ENCODE peak calls at places on chromosomes 13 and 19, in nine cellular contexts. C is SJSA1; G is heart left ventricle; P is neuronal stem cell; T is cardiac muscle cell; Q is CD4-positive, CD25-positive, alpha-beta regulatory T cell; W is left ventricle myocardium inferior; Y is CD4-positive, alpha-beta memory T cell; K is adrenal gland. J is an unnamed sample. For H3K36me3 and H3K4me1, the result is how much of the 10 kb centered on the place peaks cover.

GRCh38 chr13:39616087-39616694 is 13.2 kb upstream of the LHFPL6 start:
- DNase-seq in P (peak), T (peak), Q (peak), K (peak), C (peak), G (peak), Y (peak), W (no peak), J (no peak)

GRCh38 chr13:44281252-44282000 is 92.2 kb upstream of the SERP2 start:
- DNase-seq in P (no peak), T (no peak), Q (no peak), W (no peak), G (no peak), K (no peak), Y (no peak), C (no peak), J (no peak)

GRCh38 chr19:44800461-44800860 is 8.4 kb upstream of the BCAM start:
- DNase-seq in K (peak), W (peak), P (peak), T (peak), Q (peak), Y (peak), C (peak), G (peak), J (peak)

GRCh38 chr19:27793128-27793643 is 1419.8 kb downstream of the UQCRFS1 start:
- DNase-seq in K (peak), C (peak), G (peak), Y (peak), P (peak), W (peak), Q (peak), T (peak), J (peak)

GRCh38 chr13:98480915-98481510 is 95.9 kb downstream of the STK24 start:
- DNase-seq in K (no peak), T (peak), G (peak), W (peak), P (no peak), C (no peak), Q (no peak), Y (no peak), J (no peak)

GRCh38 chr19:27795369-27795768 is 1417.6 kb downstream of the UQCRFS1 start:
- DNase-seq in K (no peak), Q (no peak), P (no peak), W (no peak), T (no peak), Y (no peak), G (no peak), C (no peak), J (no peak)

GRCh38 chr13:23715092-23715761 is 145.0 kb downstream of the TNFRSF19 start:
- DNase-seq in T (no peak), P (no peak), Y (no peak), C (no peak), G (no peak), K (no peak), Q (no peak), W (no peak), J (no peak)

GRCh38 chr19:38693380-38694223 is 46.2 kb downstream of the ACTN4 start:
- DNase-seq in Q (peak), W (no peak), K (no peak), P (peak), G (peak), Y (peak), C (peak), T (no peak), J (no peak)

GRCh38 chr19:42540071-42540553 is 11.8 kb upstream of the CEACAM1 start:
- DNase-seq in W (no peak), G (no peak), Q (no peak), C (no peak), T (no peak), K (no peak), P (no peak), Y (no peak), J (no peak)

GRCh38 chr13:105464249-105464648 is 1071.2 kb downstream of the EFNB2 start:
- DNase-seq in K (no peak), C (no peak), G (no peak), Y (no peak), Q (no peak), T (no peak), P (no peak), W (no peak), J (no peak)

GRCh38 chr13:76036176-76036575 is 400.0 kb downstream of the LMO7 start:
- DNase-seq in K (no peak), W (no peak), G (no peak), Q (no peak), Y (no peak), T (no peak), C (no peak), P (no peak), J (no peak)

GRCh38 chr19:16190736-16191135 is 5.5 kb downstream of the FAM32A start:
- DNase-seq in P (no peak), C (no peak), W (no peak), G (no peak), Y (no peak), K (no peak), Q (no peak), T (no peak), J (no peak)
- H3K36me3 ChIP-seq in P (under half), C (half or more), W (half or more), G (under half), Y (under half), K (under half), Q (under half), T (under half), J (under half)

GRCh38 chr13:113934576-113934975 is 39.3 kb downstream of the C13orf46 start:
- DNase-seq in G (no peak), Y (no peak), C (no peak), T (no peak), Q (no peak), K (no peak), W (no peak), P (no peak), J (no peak)

GRCh38 chr13:113935081-113935511 is 38.8 kb downstream of the C13orf46 start:
- DNase-seq in Y (no peak), T (no peak), C (no peak), W (no peak), Q (no peak), P (no peak), G (no peak), K (no peak), J (no peak)

GRCh38 chr13:113936166-113936565 is 37.7 kb downstream of the C13orf46 start:
- DNase-seq in G (no peak), Y (no peak), T (no peak), C (no peak), K (no peak), W (no peak), Q (no peak), P (no peak), J (no peak)

GRCh38 chr13:113936566-113936965 is 37.3 kb downstream of the C13orf46 start:
- DNase-seq in W (no peak), G (no peak), C (no peak), Q (no peak), Y (no peak), P (no peak), T (no peak), K (no peak), J (no peak)

DNA sequence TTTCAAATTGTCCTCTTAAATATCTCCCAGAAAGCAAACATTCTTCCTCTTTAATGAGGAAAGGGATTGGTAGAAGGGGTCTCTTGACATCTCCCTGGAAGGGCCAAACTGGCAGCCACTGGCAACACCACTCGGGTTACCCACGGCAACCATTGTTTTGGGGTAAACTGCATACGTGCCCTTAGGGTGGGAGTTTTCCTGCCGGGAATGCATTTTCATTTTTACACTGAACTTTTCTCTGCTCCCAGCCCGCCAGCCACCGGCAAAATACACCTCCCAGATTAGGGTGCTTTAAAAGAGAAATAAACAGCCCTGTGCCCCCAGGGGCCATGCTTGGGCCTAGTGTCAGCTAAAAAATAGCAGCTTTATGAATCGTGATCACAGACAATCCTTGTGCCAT is 38.4 kb downstream of the C13orf46 start:
- DNase-seq in Q (no peak), Y (no peak), P (no peak), G (no peak), W (no peak), C (no peak), K (no peak), T (no peak), J (no peak)
- H3K27ac ChIP-seq in Q (no peak), Y (no peak), P (no peak), G (no peak), W (peak), C (no peak), K (no peak), T (no peak), J (peak)

GRCh38 chr13:21012841-21013681 is 48.3 kb downstream of the LATS2 start:
- DNase-seq in W (no peak), P (no peak), G (no peak), Y (no peak), K (peak), T (no peak), C (no peak), Q (no peak), J (no peak)

GRCh38 chr13:21013682-21014038 is 47.7 kb downstream of the LATS2 start:
- DNase-seq in K (no peak), C (no peak), W (no peak), Y (no peak), T (no peak), P (no peak), Q (no peak), G (no peak), J (no peak)

GRCh38 chr13:21011378-21011777 is 50.0 kb downstream of the LATS2 start:
- DNase-seq in C (no peak), P (no peak), W (no peak), Q (no peak), T (no peak), K (no peak), Y (no peak), G (no peak), J (no peak)

GRCh38 chr13:21010621-21011020 is 50.8 kb downstream of the LATS2 start:
- DNase-seq in W (no peak), T (no peak), G (no peak), C (no peak), K (no peak), Q (peak), Y (no peak), P (no peak), J (no peak)

DNA sequence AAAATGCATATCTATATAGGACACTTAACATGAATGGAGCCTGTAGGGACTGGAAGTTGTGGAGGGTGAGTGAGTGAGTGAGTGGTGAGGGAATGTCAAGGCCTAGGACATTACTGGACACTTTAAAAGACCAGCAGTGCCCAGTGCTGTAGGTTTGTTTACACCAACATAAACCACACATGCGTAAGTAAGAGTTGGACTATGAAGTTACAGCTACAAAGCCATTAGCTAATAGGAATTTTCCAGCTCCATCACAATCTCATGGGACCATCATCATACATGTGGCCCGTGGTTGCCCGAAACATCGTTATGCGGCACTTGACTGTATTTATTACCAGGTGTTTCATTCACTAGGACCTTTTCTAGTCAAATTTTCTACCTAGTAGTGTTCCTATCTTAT is 49.2 kb downstream of the LATS2 start:
- DNase-seq in Y (no peak), W (no peak), T (no peak), Q (no peak), G (no peak), P (no peak), C (peak), K (no peak), J (no peak)
- H3K4me1 ChIP-seq in Y (under half), W (half or more), T (under half), Q (under half), G (half or more), P (under half), C (half or more), K (under half), J (half or more)

GRCh38 chr19:15110418-15110815 is 3.2 kb downstream of the SYDE1 start:
- DNase-seq in Q (no peak), G (no peak), Y (no peak), C (no peak), W (no peak), K (no peak), T (no peak), P (no peak), J (no peak)

GRCh38 chr19:15111758-15112157 is 4.6 kb downstream of the SYDE1 start:
- DNase-seq in K (no peak), C (no peak), Q (no peak), W (no peak), Y (no peak), T (no peak), P (no peak), G (no peak), J (no peak)

GRCh38 chr19:15114153-15114540 is 6.9 kb downstream of the SYDE1 start:
- DNase-seq in G (no peak), T (no peak), P (no peak), C (no peak), Y (no peak), K (peak), Q (no peak), W (no peak), J (no peak)

GRCh38 chr19:15113245-15114152 is 6.3 kb downstream of the SYDE1 start:
- DNase-seq in C (no peak), P (no peak), K (no peak), W (no peak), Y (no peak), T (no peak), Q (no peak), G (no peak), J (no peak)

DNA sequence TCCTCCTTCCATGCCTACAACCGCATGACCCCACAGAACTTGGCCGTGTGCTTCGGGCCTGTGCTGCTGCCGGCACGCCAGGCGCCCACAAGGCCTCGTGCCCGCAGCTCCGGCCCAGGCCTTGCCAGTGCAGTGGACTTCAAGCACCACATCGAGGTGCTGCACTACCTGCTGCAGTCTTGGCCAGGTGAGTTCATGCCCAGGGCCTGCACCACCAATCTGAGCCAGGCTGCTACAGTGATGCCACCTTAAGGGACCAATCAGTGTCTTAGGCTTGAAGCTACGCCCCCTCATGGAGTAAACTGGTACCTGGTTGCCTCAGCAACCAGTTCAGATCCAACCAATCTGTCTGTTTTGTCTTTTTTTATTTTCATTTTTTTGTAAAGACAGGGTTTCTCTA is 5.2 kb downstream of the SYDE1 start:
- DNase-seq in P (no peak), T (no peak), Y (no peak), W (no peak), K (no peak), C (no peak), G (no peak), Q (no peak), J (no peak)
- H3K36me3 ChIP-seq in P (half or more), T (under half), Y (under half), W (half or more), K (half or more), C (half or more), G (under half), Q (under half), J (half or more)

DNA sequence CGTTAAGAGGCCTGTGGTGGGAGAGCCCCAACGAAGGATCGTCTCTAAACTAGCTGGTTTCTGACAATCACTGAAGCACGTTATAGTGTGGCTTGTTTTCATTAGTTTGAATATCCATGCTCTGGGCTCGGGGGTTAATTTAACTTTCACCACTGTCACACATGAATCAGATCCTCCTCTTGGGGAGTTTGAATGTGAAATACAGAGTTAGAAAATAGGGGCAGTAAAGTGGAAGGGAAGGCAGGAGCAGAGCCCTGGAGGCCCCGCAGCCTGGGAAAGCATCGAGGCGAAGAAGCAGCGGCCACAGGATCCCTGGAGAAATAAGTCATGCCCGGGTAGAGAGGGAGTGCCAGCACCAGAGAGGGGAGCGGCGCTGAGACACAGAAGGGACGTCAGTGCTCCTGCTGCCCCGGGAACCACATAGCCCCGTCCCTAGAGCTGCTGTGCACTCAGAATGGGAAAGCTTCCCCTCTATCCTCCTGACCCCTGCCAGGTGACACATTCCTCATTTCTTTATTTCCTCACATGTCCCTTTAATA is 31.2 kb upstream of the AMER2 start:
- DNase-seq in C (no peak), T (no peak), P (no peak), Q (no peak), K (no peak), G (no peak), Y (no peak), W (no peak), J (no peak)
- H3K27ac ChIP-seq in C (no peak), T (no peak), P (no peak), Q (no peak), K (no peak), G (no peak), Y (no peak), W (no peak), J (no peak)

DNA sequence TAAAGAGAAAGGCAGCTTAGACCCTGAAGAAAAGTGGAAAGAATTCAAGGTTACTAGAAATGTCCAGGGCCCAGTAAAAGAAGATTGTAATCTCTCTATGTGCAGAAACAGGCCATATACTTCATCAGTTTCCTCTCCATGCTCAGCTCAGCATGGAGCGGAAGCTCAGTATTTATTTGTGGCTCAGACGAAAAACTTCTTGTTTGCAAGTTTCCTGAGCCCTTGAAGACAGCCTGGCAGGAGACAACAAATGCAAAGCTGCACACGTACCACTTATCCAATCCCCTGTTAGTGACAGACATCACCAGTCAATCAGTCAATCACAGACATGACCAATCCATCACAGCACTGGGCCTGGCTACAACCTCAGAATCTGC is 8.1 kb upstream of the KLF2 start:
- DNase-seq in W (no peak), C (no peak), G (no peak), P (no peak), Y (no peak), T (no peak), K (no peak), Q (no peak), J (no peak)
- H3K4me1 ChIP-seq in W (under half), C (half or more), G (under half), P (under half), Y (under half), T (under half), K (under half), Q (under half), J (half or more)